ENCODE peak calls at places on chromosomes 1 and 21, in ten cellular contexts. P, B, K, C, W, T, J, U, D and X are unnamed samples.

GRCh38 chr1:53629101-53629691 is 109.8 kb downstream of the GLIS1 start:
- DNase-seq in P (no peak), B (no peak), K (no peak), C (no peak), W (no peak), T (no peak), J (no peak), U (no peak), D (no peak), X (peak; percentile 32)

GRCh38 chr1:58395355-58395754 is 151.2 kb downstream of the OMA1 start:
- DNase-seq in P (no peak), B (no peak), K (peak; percentile 82), C (no peak), W (no peak), T (no peak), J (peak; percentile 93), U (peak; percentile 90), D (peak; percentile 90), X (peak; percentile 63)

GRCh38 chr1:73998348-73998959 is 199.5 kb downstream of the LRRIQ3 start:
- DNase-seq in P (no peak), B (peak; percentile 50), K (peak; percentile 5), C (peak; percentile 73), W (no peak), T (peak; percentile 8), J (peak; percentile 55), U (peak; percentile 44), D (peak; percentile 51), X (no peak)

GRCh38 chr1:59672851-59673574 is 141.7 kb upstream of the HOOK1 start:
- DNase-seq in P (no peak), B (no peak), K (peak; percentile 76), C (no peak), W (no peak), T (no peak), J (peak; percentile 75), U (peak; percentile 63), D (peak; percentile 88), X (peak; percentile 61)

GRCh38 chr1:20057886-20058420 is 12.0 kb upstream of the PLA2G5 start:
- DNase-seq in P (no peak), B (no peak), K (no peak), C (no peak), W (no peak), T (no peak), J (no peak), U (no peak), D (no peak), X (no peak)

GRCh38 chr1:40711465-40712404 is 20.2 kb downstream of the NFYC start:
- DNase-seq in P (no peak), B (no peak), K (peak; percentile 43), C (no peak), W (no peak), T (no peak), J (peak; percentile 51), U (peak; percentile 65), D (peak; percentile 54), X (no peak)

GRCh38 chr21:42317826-42318746 is 2.9 kb upstream of the TFF3 start:
- DNase-seq in P (peak; percentile 18), B (no peak), K (no peak), C (peak; percentile 46), W (no peak), T (no peak), J (no peak), U (no peak), D (no peak), X (peak; percentile 49)

GRCh38 chr21:28337319-28337718 is 655.4 kb downstream of the LTN1 start:
- DNase-seq in P (no peak), B (peak; percentile 32), K (peak; percentile 76), C (peak; percentile 70), W (no peak), T (no peak), J (peak; percentile 82), U (peak; percentile 90), D (peak; percentile 79), X (no peak)

GRCh38 chr1:46400398-46400797 is 6.3 kb downstream of the FAAH start:
- DNase-seq in P (no peak), B (peak; percentile 3), K (no peak), C (peak; percentile 68), W (no peak), T (no peak), J (no peak), U (no peak), D (no peak), X (no peak)

GRCh38 chr21:42098957-42099547 is 27.9 kb downstream of the UMODL1 start:
- DNase-seq in P (no peak), B (no peak), K (no peak), C (no peak), W (no peak), T (no peak), J (no peak), U (no peak), D (no peak), X (no peak)

GRCh38 chr1:27357281-27358037 is 9.3 kb downstream of the MAP3K6 start:
- DNase-seq in P (peak; percentile 87), B (peak; percentile 36), K (no peak), C (peak; percentile 56), W (peak; percentile 98), T (peak; percentile 96), J (peak; percentile 66), U (peak; percentile 53), D (peak; percentile 43), X (peak; percentile 95)

GRCh38 chr1:89635825-89636815 is 3.2 kb downstream of the LRRC8C start:
- DNase-seq in P (no peak), B (no peak), K (peak; percentile 78), C (no peak), W (no peak), T (no peak), J (peak; percentile 50), U (peak; percentile 73), D (peak; percentile 71), X (no peak)

GRCh38 chr1:161172349-161172748 is 5.0 kb downstream of the B4GALT3 start:
- DNase-seq in P (no peak), B (no peak), K (no peak), C (no peak), W (no peak), T (no peak), J (no peak), U (no peak), D (no peak), X (no peak)

GRCh38 chr1:2213576-2214505 is 14.3 kb upstream of the SKI start:
- DNase-seq in P (no peak), B (no peak), K (peak; percentile 67), C (no peak), W (no peak), T (no peak), J (peak; percentile 92), U (peak; percentile 93), D (peak; percentile 82), X (peak; percentile 75)

GRCh38 chr1:52288286-52288685 is 77.7 kb downstream of the CC2D1B start:
- DNase-seq in P (no peak), B (no peak), K (peak; percentile 40), C (no peak), W (no peak), T (no peak), J (peak; percentile 25), U (peak; percentile 31), D (peak; percentile 80), X (no peak)

GRCh38 chr1:155208406-155208655 is 164 bp upstream of the MTX1 start:
- DNase-seq in P (no peak), B (no peak), K (no peak), C (no peak), W (no peak), T (no peak), J (no peak), U (no peak), D (no peak), X (no peak)

GRCh38 chr21:26715878-26716506 is 129.2 kb downstream of the ADAMTS1 start:
- DNase-seq in P (peak; percentile 46), B (peak; percentile 51), K (peak; percentile 47), C (peak; percentile 83), W (peak; percentile 7), T (peak; percentile 27), J (peak; percentile 71), U (peak; percentile 69), D (peak; percentile 57), X (peak; percentile 89)